ENCODE peak calls at places on chromosomes 1 and 21, in seven cellular contexts. O is GM12891; B is T47D; U is GDM1; A is Right ventricle myocardium inferior; Z is vagina; L is effector memory CD4-positive, alpha-beta T cell. D is an unnamed sample.

GRCh38 chr21:31203371-31204054 is 140.5 kb downstream of the TIAM1 start:
- DNase-seq in L (no peak), Z (no peak), O (no peak), U (no peak), A (no peak), B (no peak), D (no peak)

GRCh38 chr21:45820171-45821091 is 161.1 kb upstream of the COL6A1 start:
- DNase-seq in B (peak), U (peak), O (peak), Z (peak), A (peak), L (peak), D (peak)

GRCh38 chr21:14273736-14274538 is 58.0 kb downstream of the RBM11 start:
- DNase-seq in B (peak), Z (no peak), U (no peak), L (no peak), A (peak), O (no peak), D (no peak)

GRCh38 chr1:226688056-226688748 is 50.9 kb downstream of the ITPKB start:
- DNase-seq in A (no peak), L (no peak), B (no peak), U (no peak), O (no peak), Z (no peak), D (no peak)

GRCh38 chr1:218878369-218878768 is 295.3 kb upstream of the LYPLAL1 start:
- DNase-seq in U (no peak), O (no peak), L (no peak), Z (no peak), B (no peak), A (no peak), D (no peak)

GRCh38 chr1:57086141-57086540 is 120.3 kb upstream of the C8B start:
- DNase-seq in O (no peak), A (no peak), U (no peak), L (no peak), B (no peak), Z (no peak), D (no peak)

GRCh38 chr1:233224291-233224690 is 71.2 kb downstream of the PCNX2 start:
- DNase-seq in L (no peak), U (no peak), O (no peak), A (no peak), Z (no peak), B (no peak), D (no peak)

GRCh38 chr1:229070168-229070567 is 200.7 kb upstream of the RAB4A start:
- DNase-seq in A (peak), U (no peak), O (no peak), Z (peak), L (no peak), B (peak), D (no peak)

GRCh38 chr1:228462560-228462959 is 24.6 kb upstream of the RNF187 start:
- DNase-seq in L (no peak), U (no peak), A (no peak), O (no peak), Z (no peak), B (no peak), D (no peak)

GRCh38 chr1:38045431-38046332 is 911 bp downstream of the POU3F1 start:
- DNase-seq in U (no peak), L (no peak), B (no peak), O (no peak), A (no peak), Z (no peak), D (no peak)

GRCh38 chr1:228862542-228863505 is 127.5 kb downstream of the RHOU start:
- DNase-seq in Z (peak), L (no peak), A (no peak), B (no peak), U (no peak), O (no peak), D (no peak)

GRCh38 chr1:185813401-185813979 is 79.3 kb downstream of the HMCN1 start:
- DNase-seq in A (no peak), U (peak), B (peak), L (no peak), Z (no peak), O (no peak), D (no peak)

GRCh38 chr21:25565272-25566199 is 41.7 kb downstream of the MRPL39 start:
- DNase-seq in U (no peak), B (no peak), O (no peak), A (no peak), Z (no peak), L (no peak), D (no peak)

GRCh38 chr1:155205035-155205434 is 2.7 kb downstream of the THBS3 start:
- DNase-seq in A (no peak), B (no peak), O (no peak), U (no peak), Z (no peak), L (no peak), D (no peak)

GRCh38 chr1:35505911-35506798 is 51.0 kb downstream of the KIAA0319L start:
- DNase-seq in O (peak), L (peak), Z (no peak), U (no peak), A (no peak), B (peak), D (no peak)

GRCh38 chr1:228008391-228009115 is 1.8 kb downstream of the WNT3A start:
- DNase-seq in L (no peak), Z (peak), O (no peak), A (no peak), B (no peak), U (no peak), D (no peak)

GRCh38 chr1:26723013-26723991 is 27.5 kb downstream of the ARID1A start:
- DNase-seq in B (peak), Z (no peak), O (no peak), U (peak), L (peak), A (peak), D (no peak)

GRCh38 chr1:228176461-228177182 is 11.0 kb downstream of the IBA57 start:
- DNase-seq in B (no peak), L (no peak), U (no peak), O (no peak), Z (no peak), A (peak), D (no peak)

GRCh38 chr21:31744162-31744800 is 12.4 kb upstream of the SCAF4 start:
- DNase-seq in O (no peak), A (no peak), B (no peak), U (no peak), L (no peak), Z (no peak), D (no peak)

GRCh38 chr1:57503337-57503736 is 79.5 kb upstream of the DAB1 start:
- DNase-seq in U (no peak), O (no peak), L (no peak), Z (no peak), A (no peak), B (no peak), D (no peak)

GRCh38 chr1:218588555-218589172 is 243.5 kb downstream of the TGFB2 start:
- DNase-seq in O (no peak), B (no peak), A (no peak), Z (no peak), L (no peak), U (no peak), D (no peak)

GRCh38 chr1:195071461-195071860 is 1536.8 kb downstream of the KCNT2 start:
- DNase-seq in Z (no peak), A (no peak), L (no peak), U (no peak), O (no peak), B (peak), D (no peak)

GRCh38 chr1:156291226-156292061 is 4.0 kb downstream of the GLMP start:
- DNase-seq in L (no peak), A (peak), U (no peak), Z (no peak), B (no peak), O (peak), D (no peak)

GRCh38 chr1:70896224-70896623 is 151.4 kb downstream of the PTGER3 start:
- DNase-seq in B (no peak), A (no peak), L (no peak), Z (no peak), O (no peak), U (peak), D (no peak)

GRCh38 chr1:180908084-180908765 is 4.5 kb upstream of the KIAA1614 start:
- DNase-seq in L (no peak), B (no peak), A (no peak), U (no peak), Z (peak), O (no peak), D (no peak)

GRCh38 chr1:15384301-15384901 is 25.3 kb upstream of the EFHD2 start:
- DNase-seq in B (no peak), U (no peak), A (no peak), L (no peak), O (peak), Z (no peak), D (no peak)

GRCh38 chr1:185681034-185681633 is 53.1 kb upstream of the HMCN1 start:
- DNase-seq in O (no peak), L (no peak), Z (no peak), A (no peak), U (peak), B (peak), D (no peak)

GRCh38 chr21:37642493-37642892 is 273.8 kb downstream of the KCNJ6 start:
- DNase-seq in A (no peak), Z (no peak), L (no peak), B (peak), U (no peak), O (no peak), D (no peak)

GRCh38 chr1:39745016-39745670 is 6.5 kb downstream of the PPIE start:
- DNase-seq in U (no peak), B (no peak), A (no peak), Z (no peak), L (no peak), O (no peak), D (no peak)

GRCh38 chr1:198741744-198742143 is 102.9 kb downstream of the PTPRC start:
- DNase-seq in A (no peak), U (no peak), O (no peak), Z (no peak), L (no peak), B (no peak), D (no peak)